ENCODE peak calls at places on chromosomes 3 and 15, in five cellular contexts. Y is H9, Z is neuronal stem cell, L is IMR-90, J is H1. W is an unnamed sample.

GRCh38 chr3:72288955-72289707 is 504.2 kb upstream of the PROK2 start:
- DNase-seq in Y (no peak), Z (no peak), L (peak; percentile 57), J (no peak), W (no peak)

GRCh38 chr3:109275702-109276293 is 40.5 kb downstream of the DPPA2 start:
- DNase-seq in Y (peak; percentile 56), Z (peak; percentile 56), L (peak; percentile 37), J (peak; percentile 63), W (peak; percentile 57)

GRCh38 chr15:69082556-69082955 is 68.1 kb downstream of the NOX5 start:
- DNase-seq in Y (no peak), Z (no peak), L (no peak), J (no peak), W (no peak)

GRCh38 chr3:197371521-197372075 is 73.2 kb upstream of the DLG1 start:
- DNase-seq in Y (no peak), Z (no peak), L (no peak), J (no peak), W (peak; percentile 71)

GRCh38 chr15:40469776-40470390 is 901 bp upstream of the CHST14 start:
- DNase-seq in Y (no peak), Z (no peak), L (peak; percentile 13), J (no peak), W (peak; percentile 31)

GRCh38 chr3:184498986-184499606 is 62.5 kb upstream of the EPHB3 start:
- DNase-seq in Y (no peak), Z (no peak), L (no peak), J (no peak), W (no peak)

GRCh38 chr15:73985101-73985873 is 6.8 kb downstream of the STOML1 start:
- DNase-seq in Y (no peak), Z (no peak), L (peak; percentile 83), J (no peak), W (no peak)

GRCh38 chr15:59549339-59549807 is 62.2 kb upstream of the GCNT3 start:
- DNase-seq in Y (peak; percentile 66), Z (no peak), L (no peak), J (no peak), W (no peak)

GRCh38 chr15:67680645-67681044 is 138.1 kb downstream of the MAP2K5 start:
- DNase-seq in Y (no peak), Z (no peak), L (peak; percentile 16), J (no peak), W (peak; percentile 8)

GRCh38 chr3:177633671-177634207 is 436.5 kb upstream of the TBL1XR1 start:
- DNase-seq in Y (no peak), Z (no peak), L (peak; percentile 89), J (no peak), W (peak; percentile 66)

GRCh38 chr3:109369510-109369909 is 32.2 kb upstream of the DPPA4 start:
- DNase-seq in Y (peak; percentile 66), Z (no peak), L (no peak), J (no peak), W (peak; percentile 26)

GRCh38 chr3:59245879-59246501 is 196.2 kb upstream of the CFAP20DC start:
- DNase-seq in Y (no peak), Z (no peak), L (peak; percentile 91), J (no peak), W (peak; percentile 93)

GRCh38 chr3:48423241-48423882 is 6.5 kb downstream of the PLXNB1 start:
- DNase-seq in Y (no peak), Z (no peak), L (no peak), J (no peak), W (no peak)

GRCh38 chr3:168545591-168545990 is 449.9 kb upstream of the GOLIM4 start:
- DNase-seq in Y (no peak), Z (no peak), L (peak; percentile 33), J (no peak), W (no peak)

GRCh38 chr3:35393916-35394315 is 245.4 kb upstream of the ARPP21 start:
- DNase-seq in Y (peak; percentile 31), Z (no peak), L (no peak), J (no peak), W (no peak)

GRCh38 chr15:75036269-75036668 is 12.9 kb downstream of the PPCDC start:
- DNase-seq in Y (peak; percentile 91), Z (no peak), L (no peak), J (peak; percentile 64), W (peak; percentile 32)

GRCh38 chr3:195906865-195907729 is 1.3 kb downstream of the TNK2 start:
- DNase-seq in Y (no peak), Z (no peak), L (peak; percentile 19), J (no peak), W (peak; percentile 29)

GRCh38 chr3:101532783-101533602 is 20.0 kb upstream of the SENP7 start:
- DNase-seq in Y (no peak), Z (no peak), L (no peak), J (no peak), W (peak; percentile 66)

GRCh38 chr15:58165661-58166060 is 27.5 kb downstream of the AQP9 start:
- DNase-seq in Y (no peak), Z (no peak), L (peak; percentile 9), J (no peak), W (no peak)

GRCh38 chr3:23055733-23056376 is 147.3 kb upstream of the UBE2E2 start:
- DNase-seq in Y (no peak), Z (no peak), L (peak; percentile 76), J (no peak), W (peak; percentile 62)

GRCh38 chr3:109316162-109316730 is at the start of gene DPPA2:
- DNase-seq in Y (peak; percentile 98), Z (no peak), L (no peak), J (peak; percentile 71), W (no peak)

GRCh38 chr3:105431171-105431570 is 64.5 kb downstream of the ALCAM start:
- DNase-seq in Y (no peak), Z (no peak), L (peak; percentile 13), J (no peak), W (no peak)

GRCh38 chr15:65195542-65196026 is 10.4 kb upstream of the CLPX start:
- DNase-seq in Y (no peak), Z (no peak), L (no peak), J (no peak), W (no peak)

GRCh38 chr15:26889298-26889898 is 22.5 kb downstream of the GABRA5 start:
- DNase-seq in Y (no peak), Z (peak; percentile 77), L (peak; percentile 64), J (peak; percentile 76), W (peak; percentile 45)

GRCh38 chr3:151124476-151124875 is 39.0 kb downstream of the MED12L start:
- DNase-seq in Y (no peak), Z (no peak), L (no peak), J (no peak), W (no peak)

GRCh38 chr15:80710635-80711553 is 15.8 kb downstream of the ABHD17C start:
- DNase-seq in Y (no peak), Z (no peak), L (peak; percentile 63), J (no peak), W (peak; percentile 42)

GRCh38 chr3:197374951-197375560 is 76.6 kb upstream of the DLG1 start:
- DNase-seq in Y (no peak), Z (no peak), L (no peak), J (no peak), W (no peak)

GRCh38 chr3:39383190-39383912 is at the start of gene SLC25A38:
- DNase-seq in Y (peak; percentile 88), Z (peak; percentile 77), L (peak; percentile 85), J (peak; percentile 81), W (peak; percentile 95)

GRCh38 chr15:74642724-74643367 is 27.2 kb downstream of the CLK3 start:
- DNase-seq in Y (no peak), Z (no peak), L (peak; percentile 43), J (no peak), W (peak; percentile 24)

GRCh38 chr15:57762302-57762701 is 55.8 kb downstream of the POLR2M start:
- DNase-seq in Y (no peak), Z (no peak), L (no peak), J (no peak), W (no peak)

GRCh38 chr15:75835990-75836952 is 7.0 kb upstream of the UBE2Q2 start:
- DNase-seq in Y (no peak), Z (no peak), L (no peak), J (no peak), W (peak; percentile 26)

GRCh38 chr3:170848294-170848917 is 21.6 kb downstream of the RPL22L1 start:
- DNase-seq in Y (no peak), Z (no peak), L (peak; percentile 52), J (no peak), W (peak; percentile 41)

GRCh38 chr3:170839518-170840100 is 30.4 kb downstream of the RPL22L1 start:
- DNase-seq in Y (no peak), Z (no peak), L (peak; percentile 50), J (no peak), W (no peak)

GRCh38 chr3:170840291-170840859 is 29.6 kb downstream of the RPL22L1 start:
- DNase-seq in Y (no peak), Z (no peak), L (peak; percentile 33), J (no peak), W (no peak)

GRCh38 chr3:170844377-170844776 is 25.6 kb downstream of the RPL22L1 start:
- DNase-seq in Y (no peak), Z (no peak), L (no peak), J (no peak), W (no peak)
- H2AFZ ChIP-seq in Y (no peak overlapping the region), Z (no peak overlapping the region), L (no peak overlapping the region), J (no peak overlapping the region), W (no peak overlapping the region)

DNA sequence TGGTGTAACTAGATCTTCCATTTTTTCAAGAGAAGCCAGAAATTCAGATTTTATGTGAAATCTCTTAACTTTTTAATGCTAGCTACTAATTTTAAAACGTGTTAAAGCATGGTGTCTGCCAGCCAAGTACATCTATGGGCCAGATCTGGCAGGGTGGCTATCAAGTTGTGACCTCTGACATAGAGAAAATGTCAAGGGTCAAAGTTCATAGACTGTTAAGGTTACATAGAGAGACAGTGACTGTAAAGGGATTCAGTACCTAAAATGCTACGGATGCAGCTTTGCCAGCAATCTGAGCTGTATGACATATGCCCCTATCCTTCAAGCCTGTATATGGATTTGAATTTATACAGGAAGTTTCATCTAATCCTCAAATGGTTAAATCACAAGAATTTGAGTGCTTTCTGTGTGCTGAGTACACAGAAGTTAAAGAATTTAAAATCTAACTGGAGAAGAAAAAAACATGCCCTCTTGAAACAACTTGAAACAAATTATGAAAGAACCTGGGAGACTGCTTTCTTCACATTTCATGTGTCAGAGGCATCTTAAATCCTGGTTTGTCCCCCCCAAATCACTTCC is 989 bp upstream of the ARHGAP31 start:
- DNase-seq in Y (no peak), Z (no peak), L (no peak), J (no peak), W (no peak)
- H4K91ac ChIP-seq in Y (no peak overlapping the region), Z (no peak overlapping the region), L (no peak overlapping the region), J (no peak overlapping the region), W (peak overlapping the region; percentile 32)

DNA sequence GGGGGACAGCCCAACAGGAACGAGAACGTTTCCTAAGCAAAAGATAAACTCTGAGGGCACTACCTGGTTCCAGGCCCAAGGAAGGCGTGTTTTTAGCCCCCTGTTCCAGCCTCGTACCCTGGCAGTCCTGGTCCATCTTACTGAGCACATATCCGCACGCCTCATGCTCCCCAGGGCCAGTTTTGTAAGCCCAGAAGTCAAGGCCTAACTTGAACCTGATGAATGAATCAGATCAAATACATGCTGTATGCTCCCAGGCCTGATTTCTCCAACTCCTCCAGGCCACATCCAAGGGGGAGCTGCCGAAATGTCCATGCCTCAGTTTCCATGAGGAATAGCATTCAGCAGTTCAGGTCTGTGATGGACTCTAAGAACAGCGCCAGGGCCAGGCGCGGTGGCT is 14.3 kb upstream of the DOCK3 start:
- DNase-seq in Y (peak; percentile 15), Z (no peak), L (no peak), J (no peak), W (no peak)
- H2BK15ac ChIP-seq in Y (no peak overlapping the region), Z (peak overlapping the region; percentile 5), L (no peak overlapping the region), J (peak overlapping the region; percentile 40), W (no peak overlapping the region)

GRCh38 chr3:99666201-99666600 is 27.8 kb downstream of the COL8A1 start:
- DNase-seq in Y (no peak), Z (no peak), L (no peak), J (no peak), W (peak; percentile 49)
- H2AFZ ChIP-seq in Y (no peak overlapping the region), Z (no peak overlapping the region), L (no peak overlapping the region), J (no peak overlapping the region), W (no peak overlapping the region)

W was measured in mesenchymal stem cell.